ENCODE peak calls at places on chromosomes 4 and X, in four cellular contexts. One of them, this sample, is unnamed.

GRCh38 chrX:71081348-71082148 is 13.4 kb upstream of the SNX12 start:
- DNase-seq in sigmoid colon: no peak
- DNase-seq in stimulated activated CD4-positive, alpha-beta T cell treated with anti-CD3 and anti-CD28 coated beads, Interleukin-12 subunit alpha, Interleukin-12 subunit beta, amount 100 ng/mL, for 4 hours: no peak
- DNase-seq in Ammon's horn: no peak
- DNase-seq in this sample: no peak

GRCh38 chr4:55336138-55337034 is 9.7 kb upstream of the SRD5A3 start:
- DNase-seq in sigmoid colon: no peak
- DNase-seq in stimulated activated CD4-positive, alpha-beta T cell treated with anti-CD3 and anti-CD28 coated beads, Interleukin-12 subunit alpha, Interleukin-12 subunit beta, amount 100 ng/mL, for 4 hours: no peak
- DNase-seq in Ammon's horn: no peak
- DNase-seq in this sample: no peak

GRCh38 chr4:141540643-141541042 is 95.7 kb upstream of the IL15 start:
- DNase-seq in stimulated activated CD4-positive, alpha-beta T cell treated with anti-CD3 and anti-CD28 coated beads, Interleukin-12 subunit alpha, Interleukin-12 subunit beta, amount 100 ng/mL, for 4 hours: no peak
- DNase-seq in Ammon's horn: no peak
- DNase-seq in sigmoid colon: no peak
- DNase-seq in this sample: no peak

GRCh38 chrX:40039887-40040286 is 57.9 kb downstream of the BCOR start:
- DNase-seq in stimulated activated CD4-positive, alpha-beta T cell treated with anti-CD3 and anti-CD28 coated beads, Interleukin-12 subunit alpha, Interleukin-12 subunit beta, amount 100 ng/mL, for 4 hours: no peak
- DNase-seq in sigmoid colon: no peak
- DNase-seq in Ammon's horn: no peak
- DNase-seq in this sample: no peak

GRCh38 chr4:14912426-14912825 is 89.9 kb upstream of the CPEB2 start:
- DNase-seq in sigmoid colon: no peak
- DNase-seq in Ammon's horn: no peak
- DNase-seq in stimulated activated CD4-positive, alpha-beta T cell treated with anti-CD3 and anti-CD28 coated beads, Interleukin-12 subunit alpha, Interleukin-12 subunit beta, amount 100 ng/mL, for 4 hours: no peak
- DNase-seq in this sample: no peak

GRCh38 chr4:7805533-7806079 is 134.1 kb downstream of the AFAP1 start:
- DNase-seq in Ammon's horn: peak
- DNase-seq in stimulated activated CD4-positive, alpha-beta T cell treated with anti-CD3 and anti-CD28 coated beads, Interleukin-12 subunit alpha, Interleukin-12 subunit beta, amount 100 ng/mL, for 4 hours: no peak
- DNase-seq in sigmoid colon: no peak
- DNase-seq in this sample: peak

GRCh38 chrX:107119281-107119680 is 659 bp upstream of the RBM41 start:
- DNase-seq in stimulated activated CD4-positive, alpha-beta T cell treated with anti-CD3 and anti-CD28 coated beads, Interleukin-12 subunit alpha, Interleukin-12 subunit beta, amount 100 ng/mL, for 4 hours: no peak
- DNase-seq in sigmoid colon: no peak
- DNase-seq in Ammon's horn: no peak
- DNase-seq in this sample: no peak

GRCh38 chrX:31199051-31199769 is 127.4 kb upstream of the FTHL17 start:
- DNase-seq in Ammon's horn: no peak
- DNase-seq in stimulated activated CD4-positive, alpha-beta T cell treated with anti-CD3 and anti-CD28 coated beads, Interleukin-12 subunit alpha, Interleukin-12 subunit beta, amount 100 ng/mL, for 4 hours: no peak
- DNase-seq in sigmoid colon: no peak
- DNase-seq in this sample: peak

GRCh38 chr4:91485415-91485814 is 818.4 kb upstream of the GRID2 start:
- DNase-seq in stimulated activated CD4-positive, alpha-beta T cell treated with anti-CD3 and anti-CD28 coated beads, Interleukin-12 subunit alpha, Interleukin-12 subunit beta, amount 100 ng/mL, for 4 hours: no peak
- DNase-seq in sigmoid colon: no peak
- DNase-seq in Ammon's horn: no peak
- DNase-seq in this sample: no peak

GRCh38 chr4:48079972-48080391 is 54.1 kb downstream of the TXK start:
- DNase-seq in stimulated activated CD4-positive, alpha-beta T cell treated with anti-CD3 and anti-CD28 coated beads, Interleukin-12 subunit alpha, Interleukin-12 subunit beta, amount 100 ng/mL, for 4 hours: no peak
- DNase-seq in Ammon's horn: no peak
- DNase-seq in sigmoid colon: no peak
- DNase-seq in this sample: no peak

GRCh38 chr4:84529169-84529751 is 30.2 kb upstream of the NKX6-1 start:
- DNase-seq in sigmoid colon: no peak
- DNase-seq in stimulated activated CD4-positive, alpha-beta T cell treated with anti-CD3 and anti-CD28 coated beads, Interleukin-12 subunit alpha, Interleukin-12 subunit beta, amount 100 ng/mL, for 4 hours: no peak
- DNase-seq in Ammon's horn: peak
- DNase-seq in this sample: no peak

GRCh38 chrX:70129811-70130210 is 3.4 kb upstream of the IGBP1 start:
- DNase-seq in sigmoid colon: no peak
- DNase-seq in stimulated activated CD4-positive, alpha-beta T cell treated with anti-CD3 and anti-CD28 coated beads, Interleukin-12 subunit alpha, Interleukin-12 subunit beta, amount 100 ng/mL, for 4 hours: no peak
- DNase-seq in Ammon's horn: no peak
- DNase-seq in this sample: no peak

GRCh38 chr4:174256277-174256713 is 27.2 kb downstream of the FBXO8 start:
- DNase-seq in sigmoid colon: no peak
- DNase-seq in stimulated activated CD4-positive, alpha-beta T cell treated with anti-CD3 and anti-CD28 coated beads, Interleukin-12 subunit alpha, Interleukin-12 subunit beta, amount 100 ng/mL, for 4 hours: no peak
- DNase-seq in Ammon's horn: no peak
- DNase-seq in this sample: no peak

GRCh38 chr4:64584981-64585557 is 175.8 kb upstream of the TECRL start:
- DNase-seq in Ammon's horn: peak
- DNase-seq in sigmoid colon: no peak
- DNase-seq in stimulated activated CD4-positive, alpha-beta T cell treated with anti-CD3 and anti-CD28 coated beads, Interleukin-12 subunit alpha, Interleukin-12 subunit beta, amount 100 ng/mL, for 4 hours: no peak
- DNase-seq in this sample: no peak

GRCh38 chr4:6920174-6920573 is 10.5 kb downstream of the TBC1D14 start:
- DNase-seq in sigmoid colon: peak
- DNase-seq in stimulated activated CD4-positive, alpha-beta T cell treated with anti-CD3 and anti-CD28 coated beads, Interleukin-12 subunit alpha, Interleukin-12 subunit beta, amount 100 ng/mL, for 4 hours: no peak
- DNase-seq in Ammon's horn: no peak
- DNase-seq in this sample: no peak

GRCh38 chrX:47643926-47644325 is 6.4 kb downstream of the ELK1 start:
- DNase-seq in sigmoid colon: no peak
- DNase-seq in stimulated activated CD4-positive, alpha-beta T cell treated with anti-CD3 and anti-CD28 coated beads, Interleukin-12 subunit alpha, Interleukin-12 subunit beta, amount 100 ng/mL, for 4 hours: no peak
- DNase-seq in Ammon's horn: no peak
- DNase-seq in this sample: no peak

GRCh38 chr4:99816611-99817309 is at the start of gene DAPP1:
- DNase-seq in Ammon's horn: peak
- DNase-seq in sigmoid colon: peak
- DNase-seq in stimulated activated CD4-positive, alpha-beta T cell treated with anti-CD3 and anti-CD28 coated beads, Interleukin-12 subunit alpha, Interleukin-12 subunit beta, amount 100 ng/mL, for 4 hours: peak
- DNase-seq in this sample: peak